ENCODE peak calls at places on chromosome 12, in five cellular contexts. One of them, this sample, is unnamed.

GRCh38 chr12:49345840-49346658 is 639 bp upstream of the DNAJC22 start:
- DNase-seq in OCI-M1: no peak
- DNase-seq in AG09319: no peak
- DNase-seq in NCI-H2029: no peak
- DNase-seq in Caco-2: no peak
- DNase-seq in this sample: no peak

GRCh38 chr12:132603240-132604107 is 6.9 kb downstream of the LRCOL1 start:
- DNase-seq in OCI-M1: no peak
- DNase-seq in AG09319: no peak
- DNase-seq in NCI-H2029: no peak
- DNase-seq in Caco-2: no peak
- DNase-seq in this sample: no peak

GRCh38 chr12:109726106-109726497 is 12.5 kb downstream of the FAM222A start:
- DNase-seq in OCI-M1: no peak
- DNase-seq in AG09319: no peak
- DNase-seq in NCI-H2029: no peak
- DNase-seq in Caco-2: no peak
- DNase-seq in this sample: no peak

GRCh38 chr12:107884769-107885694 is 110.5 kb downstream of the ASCL4 start:
- DNase-seq in OCI-M1: peak
- DNase-seq in AG09319: peak
- DNase-seq in NCI-H2029: peak
- DNase-seq in Caco-2: peak
- DNase-seq in this sample: peak

GRCh38 chr12:95413576-95413975 is 60.4 kb upstream of the METAP2 start:
- DNase-seq in OCI-M1: no peak
- DNase-seq in AG09319: no peak
- DNase-seq in NCI-H2029: no peak
- DNase-seq in Caco-2: no peak
- DNase-seq in this sample: no peak

GRCh38 chr12:129821964-129822363 is 81.9 kb downstream of the TMEM132D start:
- DNase-seq in OCI-M1: no peak
- DNase-seq in AG09319: no peak
- DNase-seq in NCI-H2029: no peak
- DNase-seq in Caco-2: no peak
- DNase-seq in this sample: no peak

GRCh38 chr12:132559652-132560420 is 50.5 kb downstream of the LRCOL1 start:
- DNase-seq in OCI-M1: peak
- DNase-seq in AG09319: peak
- DNase-seq in NCI-H2029: peak
- DNase-seq in Caco-2: peak
- DNase-seq in this sample: peak

GRCh38 chr12:57488397-57489156 is 709 bp downstream of the MARS1 start:
- DNase-seq in OCI-M1: no peak
- DNase-seq in AG09319: no peak
- DNase-seq in NCI-H2029: no peak
- DNase-seq in Caco-2: no peak
- DNase-seq in this sample: no peak

GRCh38 chr12:123856681-123857080 is 94.6 kb downstream of the DNAH10 start:
- DNase-seq in OCI-M1: no peak
- DNase-seq in AG09319: no peak
- DNase-seq in NCI-H2029: no peak
- DNase-seq in Caco-2: no peak
- DNase-seq in this sample: no peak

GRCh38 chr12:127363392-127363791 is 903.6 kb upstream of the TMEM132C start:
- DNase-seq in OCI-M1: peak
- DNase-seq in AG09319: no peak
- DNase-seq in NCI-H2029: no peak
- DNase-seq in Caco-2: no peak
- DNase-seq in this sample: no peak

GRCh38 chr12:113241191-113242017 is 20.1 kb downstream of the TPCN1 start:
- DNase-seq in OCI-M1: no peak
- DNase-seq in AG09319: peak
- DNase-seq in NCI-H2029: peak
- DNase-seq in Caco-2: peak
- DNase-seq in this sample: no peak

GRCh38 chr12:95393191-95393790 is 80.7 kb upstream of the METAP2 start:
- DNase-seq in OCI-M1: peak
- DNase-seq in AG09319: no peak
- DNase-seq in NCI-H2029: no peak
- DNase-seq in Caco-2: no peak
- DNase-seq in this sample: no peak

GRCh38 chr12:31471061-31471460 is 119.9 kb downstream of the DENND5B start:
- DNase-seq in OCI-M1: no peak
- DNase-seq in AG09319: no peak
- DNase-seq in NCI-H2029: no peak
- DNase-seq in Caco-2: no peak
- DNase-seq in this sample: no peak

GRCh38 chr12:27899151-27899661 is 73.3 kb downstream of the PTHLH start:
- DNase-seq in OCI-M1: no peak
- DNase-seq in AG09319: peak
- DNase-seq in NCI-H2029: no peak
- DNase-seq in Caco-2: peak
- DNase-seq in this sample: no peak

GRCh38 chr12:109264095-109264942 is 44.8 kb downstream of the FOXN4 start:
- DNase-seq in OCI-M1: peak
- DNase-seq in AG09319: peak
- DNase-seq in NCI-H2029: peak
- DNase-seq in Caco-2: peak
- DNase-seq in this sample: peak

GRCh38 chr12:2335109-2335508 is 282.3 kb downstream of the CACNA1C start:
- DNase-seq in OCI-M1: no peak
- DNase-seq in AG09319: no peak
- DNase-seq in NCI-H2029: no peak
- DNase-seq in Caco-2: no peak
- DNase-seq in this sample: no peak

GRCh38 chr12:10716704-10717315 is 6.3 kb downstream of the YBX3 start:
- DNase-seq in OCI-M1: no peak
- DNase-seq in AG09319: peak
- DNase-seq in NCI-H2029: no peak
- DNase-seq in Caco-2: peak
- DNase-seq in this sample: no peak

GRCh38 chr12:106709068-106709511 is 65.4 kb upstream of the RIC8B start:
- DNase-seq in OCI-M1: no peak
- DNase-seq in AG09319: no peak
- DNase-seq in NCI-H2029: no peak
- DNase-seq in Caco-2: no peak
- DNase-seq in this sample: no peak

GRCh38 chr12:14567311-14568195 is at the start of gene PLBD1:
- DNase-seq in OCI-M1: no peak
- DNase-seq in AG09319: no peak
- DNase-seq in NCI-H2029: no peak
- DNase-seq in Caco-2: peak
- DNase-seq in this sample: peak

This sample was measured in putamen.